ENCODE peak calls at places on chromosomes 1 and 21, in six cellular contexts. T is spleen, L is sigmoid colon, M is GM12865, E is IMR-90, N is fibroblast of the aortic adventitia. B is an unnamed sample.
A peak's percentile ranks its signal among the peaks of the same experiment; 100 is the strongest.

GRCh38 chr1:39410915-39411436 is 80.5 kb upstream of the BMP8A start:
- DNase-seq in T (peak; percentile 83), L (peak; percentile 95), M (peak; percentile 72), E (peak; percentile 94), N (peak; percentile 97), B (peak; percentile 51)

GRCh38 chr1:41501581-41501980 is 17.1 kb upstream of the EDN2 start:
- DNase-seq in T (no peak), L (no peak), M (no peak), E (no peak), N (no peak), B (no peak)

GRCh38 chr1:155173478-155174333 is at the start of gene TRIM46:
- DNase-seq in T (peak; percentile 89), L (peak; percentile 60), M (peak; percentile 54), E (peak; percentile 34), N (peak; percentile 54), B (peak; percentile 64)

GRCh38 chr1:15803380-15803779 is 4.1 kb downstream of the UQCRHL start:
- DNase-seq in T (no peak), L (no peak), M (peak; percentile 58), E (peak; percentile 38), N (peak; percentile 47), B (peak; percentile 17)

GRCh38 chr21:43778469-43779335 is 2.6 kb upstream of the CSTB start:
- DNase-seq in T (peak; percentile 68), L (no peak), M (no peak), E (peak; percentile 29), N (no peak), B (no peak)

GRCh38 chr1:231107186-231107585 is 54.7 kb upstream of the TRIM67 start:
- DNase-seq in T (no peak), L (no peak), M (no peak), E (no peak), N (no peak), B (no peak)

GRCh38 chr1:170150921-170151320 is 5.2 kb downstream of the NTMT2 start:
- DNase-seq in T (no peak), L (no peak), M (no peak), E (no peak), N (no peak), B (no peak)

GRCh38 chr1:172647110-172647564 is 11.8 kb upstream of the FASLG start:
- DNase-seq in T (no peak), L (no peak), M (peak; percentile 21), E (peak; percentile 26), N (no peak), B (no peak)

GRCh38 chr1:41404308-41404755 is 43.1 kb downstream of the FOXO6 start:
- DNase-seq in T (no peak), L (no peak), M (peak; percentile 18), E (no peak), N (no peak), B (peak; percentile 82)

GRCh38 chr1:15214507-15214906 is 32.5 kb upstream of the FHAD1 start:
- DNase-seq in T (no peak), L (peak; percentile 93), M (no peak), E (peak; percentile 55), N (peak; percentile 62), B (no peak)

GRCh38 chr1:4137621-4138390 is 237.7 kb upstream of the C1orf174 start:
- DNase-seq in T (peak; percentile 18), L (peak; percentile 25), M (no peak), E (no peak), N (no peak), B (no peak)

GRCh38 chr21:43189936-43190335 is 21.1 kb downstream of the CRYAA start:
- DNase-seq in T (peak; percentile 29), L (peak; percentile 13), M (no peak), E (no peak), N (no peak), B (no peak)

GRCh38 chr1:9010781-9011323 is 15.4 kb downstream of the SLC2A7 start:
- DNase-seq in T (no peak), L (peak; percentile 78), M (peak; percentile 78), E (no peak), N (no peak), B (no peak)

GRCh38 chr1:204841798-204842197 is 28.9 kb upstream of the NFASC start:
- DNase-seq in T (no peak), L (no peak), M (peak; percentile 16), E (no peak), N (no peak), B (no peak)

GRCh38 chr1:59601032-59601431 is 213.7 kb upstream of the HOOK1 start:
- DNase-seq in T (no peak), L (peak; percentile 93), M (no peak), E (no peak), N (peak; percentile 20), B (no peak)

GRCh38 chr1:222914861-222915632 is 100.2 kb downstream of the DISP1 start:
- DNase-seq in T (no peak), L (no peak), M (no peak), E (peak; percentile 88), N (peak; percentile 93), B (no peak)

GRCh38 chr1:171032822-171033702 is 57.6 kb upstream of the FMO3 start:
- DNase-seq in T (no peak), L (no peak), M (no peak), E (no peak), N (no peak), B (no peak)

GRCh38 chr1:184790642-184791041 is 36.0 kb upstream of the EDEM3 start:
- DNase-seq in T (no peak), L (no peak), M (no peak), E (no peak), N (no peak), B (no peak)

GRCh38 chr1:26138974-26139558 is 19.8 kb upstream of the FAM110D start:
- DNase-seq in T (no peak), L (no peak), M (no peak), E (no peak), N (no peak), B (no peak)

GRCh38 chr1:172185206-172185605 is 235.3 kb upstream of the C1orf105 start:
- DNase-seq in T (no peak), L (no peak), M (peak; percentile 77), E (peak; percentile 34), N (peak; percentile 61), B (no peak)

GRCh38 chr1:154178856-154179811 is 12.8 kb downstream of the TPM3 start:
- DNase-seq in T (no peak), L (no peak), M (no peak), E (no peak), N (peak; percentile 30), B (peak; percentile 21)

GRCh38 chr21:41426656-41427311 is 745 bp downstream of the MX1 start:
- DNase-seq in T (peak; percentile 85), L (no peak), M (peak; percentile 54), E (no peak), N (no peak), B (no peak)

GRCh38 chr1:233790662-233791371 is 113.7 kb upstream of the SLC35F3 start:
- DNase-seq in T (no peak), L (no peak), M (peak; percentile 77), E (peak; percentile 34), N (peak; percentile 71), B (peak; percentile 19)

GRCh38 chr1:206808615-206809014 is 36.3 kb upstream of the IL10 start:
- DNase-seq in T (no peak), L (no peak), M (peak; percentile 83), E (peak; percentile 57), N (peak; percentile 43), B (peak; percentile 33)

GRCh38 chr1:50827546-50827945 is 132.5 kb downstream of the FAF1 start:
- DNase-seq in T (no peak), L (no peak), M (no peak), E (no peak), N (no peak), B (no peak)

GRCh38 chr1:173865468-173866164 is 2.2 kb downstream of the GAS5 start:
- DNase-seq in T (no peak), L (no peak), M (peak; percentile 17), E (no peak), N (no peak), B (no peak)

GRCh38 chr1:173866462-173866861 is 1.3 kb downstream of the GAS5 start:
- DNase-seq in T (no peak), L (no peak), M (peak; percentile 29), E (no peak), N (no peak), B (no peak)

GRCh38 chr1:173863224-173864151 is 4.3 kb downstream of the GAS5 start:
- DNase-seq in T (no peak), L (no peak), M (peak; percentile 8), E (no peak), N (no peak), B (no peak)

GRCh38 chr1:173862769-173863223 is 5.0 kb downstream of the GAS5 start:
- DNase-seq in T (no peak), L (no peak), M (peak; percentile 52), E (no peak), N (no peak), B (no peak)

DNA sequence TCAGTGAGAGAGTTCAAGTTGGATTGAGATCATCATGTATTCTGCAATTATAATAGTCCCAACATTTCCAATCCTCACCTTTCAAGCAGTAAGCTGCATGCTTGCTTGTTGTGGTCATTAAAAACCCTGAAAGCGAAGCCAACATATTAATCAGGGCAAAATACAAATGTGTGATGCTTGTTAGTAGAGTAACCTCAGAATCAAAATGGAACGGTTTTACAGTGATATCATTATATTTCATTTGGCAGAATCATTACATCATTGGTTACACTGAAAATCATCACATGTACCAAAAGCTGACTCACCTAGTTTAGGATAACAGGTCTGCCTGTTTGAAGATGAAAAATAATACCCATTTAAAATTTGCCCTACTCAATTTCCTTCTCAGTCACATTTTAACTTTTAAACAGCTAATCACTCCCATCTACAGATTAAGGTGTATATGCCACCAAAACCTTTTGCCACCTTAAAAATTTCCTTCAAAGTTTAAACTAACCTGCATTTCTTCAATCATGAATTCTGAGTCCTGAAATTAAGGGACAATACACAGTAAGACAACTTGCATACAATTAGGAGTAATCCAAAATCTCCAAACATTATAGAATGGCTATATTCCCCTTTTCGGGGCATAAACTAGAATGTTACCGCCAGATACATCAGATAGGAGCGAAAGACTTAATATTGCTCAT is 3.5 kb downstream of the GAS5 start:
- DNase-seq in T (no peak), L (no peak), M (peak; percentile 5), E (peak; percentile 46), N (no peak), B (no peak)
- H3K4me3 ChIP-seq in T (no peak overlapping the region), L (no peak overlapping the region), M (peak overlapping the region; percentile 83), E (no peak overlapping the region), N (peak overlapping the region; percentile 97), B (peak overlapping the region; percentile 95)

DNA sequence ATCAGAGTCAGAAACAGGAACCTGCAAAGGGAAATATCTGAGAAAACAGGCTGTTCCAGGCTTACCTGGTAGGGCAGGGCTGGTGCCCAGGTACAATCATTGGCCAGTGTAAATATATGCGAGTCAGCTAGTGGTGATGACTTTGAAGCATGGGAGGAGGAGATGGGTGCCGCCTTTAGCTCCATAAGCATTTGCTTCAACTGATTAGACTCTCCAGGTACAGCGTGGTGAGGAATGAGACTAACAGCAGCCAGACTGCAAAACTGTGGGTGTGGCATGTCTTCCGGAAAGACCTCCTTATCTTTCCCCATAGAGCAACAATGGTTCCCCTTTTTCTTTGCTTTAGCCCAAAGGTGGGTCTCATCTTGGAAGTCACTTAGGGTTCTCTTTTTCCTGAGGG is 137.2 kb downstream of the LRIG2 start:
- DNase-seq in T (no peak), L (no peak), M (peak; percentile 17), E (no peak), N (no peak), B (no peak)
- H3K4me3 ChIP-seq in T (no peak overlapping the region), L (no peak overlapping the region), M (no peak overlapping the region), E (no peak overlapping the region), N (no peak overlapping the region), B (no peak overlapping the region)

GRCh38 chr1:247376659-247377058 is 39.3 kb upstream of the NLRP3 start:
- DNase-seq in T (no peak), L (no peak), M (no peak), E (no peak), N (no peak), B (no peak)
- H3K4me3 ChIP-seq in T (no peak overlapping the region), L (no peak overlapping the region), M (no peak overlapping the region), E (no peak overlapping the region), N (no peak overlapping the region), B (no peak overlapping the region)

GRCh38 chr1:203124011-203124410 is 3.5 kb upstream of the ADORA1 start:
- DNase-seq in T (no peak), L (no peak), M (no peak), E (no peak), N (no peak), B (no peak)
- H3K4me3 ChIP-seq in T (no peak overlapping the region), L (no peak overlapping the region), M (no peak overlapping the region), E (no peak overlapping the region), N (no peak overlapping the region), B (no peak overlapping the region)